ENCODE peak calls at places on chromosomes 2 and 18, in eight cellular contexts. H, N, F, R, Q, B, W and U are unnamed samples. For H3K27me3 and H3K4me1, the result is how much of the 10 kb centered on the place peaks cover.

GRCh38 chr18:4299395-4299794 is 155.7 kb downstream of the DLGAP1 start:
- DNase-seq in N (no peak), H (no peak), Q (no peak), R (no peak), B (no peak), F (no peak), W (no peak), U (no peak)

GRCh38 chr2:8682719-8683667 is 1.1 kb downstream of the ID2 start:
- DNase-seq in H (no peak), R (no peak), F (peak), B (no peak), N (peak), Q (no peak), W (no peak), U (no peak)

GRCh38 chr2:46034535-46034934 is 262.7 kb upstream of the EPAS1 start:
- DNase-seq in H (no peak), W (no peak), F (no peak), Q (no peak), R (peak), N (no peak), B (no peak), U (no peak)

GRCh38 chr2:225027061-225027762 is 15.1 kb downstream of the DOCK10 start:
- DNase-seq in B (no peak), N (no peak), R (no peak), Q (no peak), F (no peak), W (no peak), H (no peak), U (no peak)

GRCh38 chr18:8517276-8517675 is 92.0 kb upstream of the RAB12 start:
- DNase-seq in W (no peak), B (no peak), Q (no peak), R (no peak), N (no peak), H (no peak), F (no peak), U (no peak)

GRCh38 chr18:70333757-70334156 is 44.9 kb downstream of the SOCS6 start:
- DNase-seq in R (no peak), W (no peak), B (peak), F (no peak), H (no peak), Q (peak), N (peak), U (no peak)

GRCh38 chr2:240154606-240155005 is 14.1 kb upstream of the OTOS start:
- DNase-seq in B (no peak), Q (no peak), H (peak), F (peak), W (no peak), N (no peak), R (no peak), U (no peak)

GRCh38 chr18:67525328-67526110 is 9.0 kb upstream of the DSEL start:
- DNase-seq in Q (peak), B (peak), R (peak), N (peak), W (no peak), F (peak), H (no peak), U (peak)

GRCh38 chr2:231988179-231988866 is 26.8 kb downstream of the DIS3L2 start:
- DNase-seq in W (no peak), N (no peak), Q (no peak), H (no peak), F (no peak), R (no peak), B (no peak), U (no peak)

GRCh38 chr2:232444409-232445148 is 11.4 kb upstream of the ALPI start:
- DNase-seq in B (peak), Q (peak), F (peak), W (peak), N (peak), H (peak), R (no peak), U (no peak)

GRCh38 chr2:144389151-144389929 is 130.6 kb downstream of the ZEB2 start:
- DNase-seq in R (no peak), H (no peak), Q (peak), N (peak), F (peak), W (peak), B (no peak), U (peak)

GRCh38 chr2:20917724-20918572 is 95.0 kb upstream of the LDAH start:
- DNase-seq in H (no peak), F (no peak), Q (no peak), B (no peak), W (no peak), N (peak), R (no peak), U (no peak)

GRCh38 chr2:121796239-121796638 is 40.8 kb downstream of the TSN start:
- DNase-seq in F (no peak), B (no peak), W (no peak), Q (no peak), R (no peak), N (no peak), H (no peak), U (no peak)

GRCh38 chr2:219175928-219176817 is 552 bp downstream of the CNPPD1 start:
- DNase-seq in H (peak), Q (no peak), N (peak), R (peak), B (no peak), F (peak), W (peak), U (no peak)

GRCh38 chr2:172168917-172169346 is 66.2 kb upstream of the DLX2 start:
- DNase-seq in Q (no peak), W (no peak), R (no peak), H (no peak), N (peak), F (no peak), B (no peak), U (no peak)

GRCh38 chr2:212960336-212960735 is 191.1 kb downstream of the IKZF2 start:
- DNase-seq in W (no peak), Q (no peak), B (no peak), H (no peak), F (no peak), N (no peak), R (no peak), U (no peak)

GRCh38 chr2:98825404-98825803 is 94.5 kb upstream of the MGAT4A start:
- DNase-seq in Q (no peak), B (no peak), R (no peak), N (no peak), F (no peak), H (no peak), W (no peak), U (no peak)

GRCh38 chr2:229287836-229288235 is 16.7 kb upstream of the PID1 start:
- DNase-seq in N (no peak), H (no peak), F (no peak), W (no peak), B (no peak), R (no peak), Q (no peak), U (no peak)

GRCh38 chr18:39776766-39777165 is 2178.3 kb upstream of the PIK3C3 start:
- DNase-seq in F (no peak), B (no peak), W (no peak), H (no peak), Q (no peak), N (no peak), R (no peak), U (no peak)

GRCh38 chr2:150846691-150847090 is 359.2 kb upstream of the RND3 start:
- DNase-seq in Q (no peak), F (no peak), B (no peak), R (no peak), H (no peak), N (no peak), W (no peak), U (no peak)

GRCh38 chr2:64859208-64860161 is 129.7 kb upstream of the SLC1A4 start:
- DNase-seq in H (peak), N (peak), B (no peak), F (peak), R (peak), Q (peak), W (peak), U (no peak)

GRCh38 chr2:235647836-235648235 is 154.0 kb downstream of the AGAP1 start:
- DNase-seq in N (no peak), W (no peak), H (no peak), Q (no peak), F (no peak), B (no peak), R (no peak), U (no peak)

GRCh38 chr2:196592912-196593881 is 46.3 kb upstream of the CCDC150 start:
- DNase-seq in N (peak), F (peak), Q (peak), W (peak), H (peak), R (peak), B (no peak), U (peak)

GRCh38 chr2:216308532-216308931 is 63.8 kb downstream of the MARCHF4 start:
- DNase-seq in R (no peak), W (no peak), H (no peak), F (no peak), Q (no peak), B (no peak), N (no peak), U (no peak)

GRCh38 chr2:117470311-117471095 is 344.0 kb upstream of the DDX18 start:
- DNase-seq in Q (peak), F (no peak), R (no peak), W (peak), B (no peak), N (peak), H (no peak), U (peak)

GRCh38 chr18:27627927-27628326 is 442.8 kb upstream of the CHST9 start:
- DNase-seq in W (peak), R (no peak), F (no peak), B (no peak), N (peak), Q (no peak), H (no peak), U (no peak)

GRCh38 chr2:239523944-239524310 is 123.1 kb upstream of the HDAC4 start:
- DNase-seq in B (no peak), W (no peak), F (no peak), R (no peak), Q (no peak), N (no peak), H (no peak), U (no peak)

GRCh38 chr2:19580830-19581229 is 222.4 kb upstream of the OSR1 start:
- DNase-seq in N (no peak), H (no peak), R (no peak), Q (no peak), W (no peak), F (no peak), B (no peak), U (no peak)
- H3K27me3 ChIP-seq in N (under half), H (under half), R (under half), Q (under half), W (under half), F (under half), B (under half), U (under half)

GRCh38 chr2:72562451-72563153 is 263.2 kb downstream of the EXOC6B start:
- DNase-seq in R (no peak), W (no peak), H (no peak), F (no peak), B (no peak), N (no peak), Q (peak), U (no peak)
- H3K4me1 ChIP-seq in R (under half), W (under half), H (under half), F (under half), B (under half), N (under half), Q (under half), U (under half)

DNA sequence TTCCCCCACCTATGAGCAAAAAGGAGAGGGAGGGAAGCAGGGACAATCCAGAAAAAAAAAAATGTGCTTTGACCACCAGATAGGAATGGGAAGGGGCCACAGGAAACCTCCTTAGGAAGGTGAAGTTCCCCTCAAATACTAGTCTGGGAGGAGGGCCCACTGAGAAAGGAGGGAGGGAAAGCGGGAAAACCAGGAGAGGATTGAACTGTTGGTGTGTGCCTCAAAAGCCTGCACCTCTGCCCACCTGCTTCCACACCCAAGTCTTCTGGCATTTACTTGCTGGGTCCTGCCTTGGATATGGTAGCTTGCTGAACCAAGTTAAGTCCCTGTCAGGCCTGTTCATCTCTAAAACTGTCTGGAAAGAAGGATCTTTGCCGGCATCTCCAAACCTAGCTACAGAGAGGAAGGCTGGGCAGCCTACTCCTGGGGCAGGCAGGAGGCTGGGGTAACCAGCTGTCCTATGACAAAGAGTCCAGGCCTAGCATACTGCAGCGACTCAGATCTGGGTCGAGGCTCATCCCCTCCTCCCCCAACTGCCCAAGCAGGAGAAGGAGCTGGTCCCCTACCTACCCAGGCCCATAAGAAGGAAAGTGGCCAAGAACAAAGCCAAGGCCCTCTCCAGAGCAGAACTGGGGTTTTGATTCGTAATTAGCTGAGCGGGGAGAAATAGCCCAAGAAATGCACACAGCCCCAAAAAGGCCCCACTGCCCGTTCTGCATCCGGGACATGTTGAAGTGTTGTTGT is 3.0 kb downstream of the EN1 start:
- DNase-seq in B (no peak), H (no peak), W (peak), R (no peak), Q (no peak), N (no peak), F (no peak), U (no peak)
- H3K27me3 ChIP-seq in B (under half), H (under half), W (half or more), R (half or more), Q (half or more), N (under half), F (half or more), U (half or more)

GRCh38 chr2:17593445-17593840 is 52.9 kb downstream of the VSNL1 start:
- DNase-seq in F (no peak), Q (no peak), R (no peak), H (no peak), B (no peak), W (no peak), N (no peak), U (no peak)
- H3K4me1 ChIP-seq in F (under half), Q (under half), R (under half), H (under half), B (half or more), W (under half), N (under half), U (under half)

DNA sequence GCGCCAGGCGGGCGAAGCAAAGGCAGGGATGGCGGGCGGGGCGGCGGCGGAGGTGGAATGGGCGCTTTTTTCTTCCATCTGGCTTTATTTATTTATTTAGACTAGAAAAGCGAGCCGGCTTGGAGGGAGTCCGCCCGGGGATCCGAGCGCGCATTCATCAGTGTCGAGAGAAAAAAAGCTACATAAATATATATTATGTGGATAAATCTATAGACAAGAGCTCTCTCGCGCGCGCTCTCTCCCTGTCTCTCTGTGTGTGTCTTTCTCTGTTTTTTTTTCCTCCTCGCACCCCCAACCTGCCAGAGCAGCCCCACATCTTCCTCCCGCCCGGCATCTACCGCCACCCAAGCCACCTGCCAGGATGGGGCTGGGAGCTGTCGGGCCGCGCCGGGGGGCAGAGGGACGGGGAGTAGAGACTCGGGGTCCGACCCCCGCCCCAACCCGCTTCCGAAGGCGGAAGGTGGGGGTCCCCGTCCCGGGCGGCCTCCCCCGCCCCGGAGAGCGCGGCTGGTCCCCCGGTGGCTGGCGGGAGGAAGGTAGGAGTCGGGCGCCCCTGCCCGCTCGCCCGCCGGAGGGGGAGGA is 972 bp upstream of the CELF4 start:
- DNase-seq in N (no peak), Q (no peak), F (no peak), W (no peak), R (no peak), B (no peak), H (no peak), U (no peak)
- H3K27me3 ChIP-seq in N (under half), Q (under half), F (half or more), W (under half), R (half or more), B (half or more), H (under half), U (under half)